ENCODE peak calls at places on chromosomes 3 and 15, in five cellular contexts. G, Y, U, E and S are unnamed samples. For H3K4me1, the result is how much of the 10 kb centered on the place peaks cover.

GRCh38 chr15:77162872-77163633 is 92.1 kb upstream of the TSPAN3 start:
- ATAC-seq in G (no peak), Y (no peak), U (no peak), E (no peak), S (no peak)

GRCh38 chr3:156867174-156867573 is 41.0 kb downstream of the LEKR1 start:
- ATAC-seq in G (no peak), Y (no peak), U (no peak), E (no peak), S (no peak)

GRCh38 chr15:64825081-64825430 is 391 bp downstream of the PIF1 start:
- ATAC-seq in G (peak), Y (peak), U (peak), E (peak), S (peak)

GRCh38 chr15:22850055-22850454 is 11.6 kb downstream of the NIPA2 start:
- ATAC-seq in G (no peak), Y (no peak), U (no peak), E (no peak), S (no peak)

GRCh38 chr3:167084566-167084965 is 295.5 kb downstream of the ZBBX start:
- ATAC-seq in G (no peak), Y (no peak), U (no peak), E (no peak), S (no peak)

GRCh38 chr15:93047621-93048425 is 41.2 kb downstream of the RGMA start:
- ATAC-seq in G (no peak), Y (no peak), U (no peak), E (no peak), S (no peak)

GRCh38 chr3:32413845-32414526 is 22.3 kb downstream of the CMTM7 start:
- ATAC-seq in G (no peak), Y (no peak), U (no peak), E (peak), S (no peak)

GRCh38 chr15:101505610-101506337 is 16.3 kb upstream of the PCSK6 start:
- ATAC-seq in G (no peak), Y (no peak), U (no peak), E (no peak), S (no peak)

GRCh38 chr15:75177360-75178071 is 24.2 kb upstream of the C15orf39 start:
- ATAC-seq in G (peak), Y (no peak), U (peak), E (peak), S (no peak)

GRCh38 chr3:181757694-181758306 is 46.1 kb downstream of the SOX2 start:
- ATAC-seq in G (no peak), Y (no peak), U (no peak), E (no peak), S (no peak)

GRCh38 chr3:71185733-71186455 is 397.6 kb downstream of the FOXP1 start:
- ATAC-seq in G (no peak), Y (no peak), U (no peak), E (peak), S (no peak)

GRCh38 chr15:53840681-53841080 is 81.2 kb upstream of the WDR72 start:
- ATAC-seq in G (no peak), Y (no peak), U (no peak), E (no peak), S (no peak)

GRCh38 chr15:90031231-90031791 is 30.2 kb downstream of the ZNF710 start:
- ATAC-seq in G (peak), Y (no peak), U (no peak), E (no peak), S (no peak)

GRCh38 chr3:66488492-66488891 is 12.3 kb downstream of the LRIG1 start:
- ATAC-seq in G (no peak), Y (no peak), U (no peak), E (no peak), S (no peak)

GRCh38 chr3:64616953-64617352 is 70.8 kb downstream of the ADAMTS9 start:
- ATAC-seq in G (no peak), Y (no peak), U (no peak), E (no peak), S (peak)

GRCh38 chr3:163753033-163753432 is 1325.3 kb downstream of the SI start:
- ATAC-seq in G (no peak), Y (no peak), U (no peak), E (no peak), S (no peak)

GRCh38 chr3:128549283-128550112 is 56.5 kb upstream of the GATA2 start:
- ATAC-seq in G (peak), Y (no peak), U (no peak), E (peak), S (peak)

GRCh38 chr3:61669676-61670299 is 108.4 kb downstream of the PTPRG start:
- ATAC-seq in G (no peak), Y (no peak), U (no peak), E (no peak), S (no peak)

GRCh38 chr3:142098974-142099373 is 50.4 kb downstream of the TFDP2 start:
- ATAC-seq in G (no peak), Y (no peak), U (no peak), E (peak), S (no peak)

GRCh38 chr3:100682854-100683760 is 26.2 kb upstream of the TFG start:
- ATAC-seq in G (peak), Y (peak), U (peak), E (peak), S (no peak)

GRCh38 chr15:60941448-60941847 is 287.7 kb downstream of the RORA start:
- ATAC-seq in G (peak), Y (no peak), U (no peak), E (no peak), S (peak)

GRCh38 chr3:133444071-133444774 is 44.4 kb downstream of the BFSP2 start:
- ATAC-seq in G (no peak), Y (peak), U (no peak), E (no peak), S (no peak)

GRCh38 chr3:52483577-52484495 is 11.3 kb upstream of the STAB1 start:
- ATAC-seq in G (peak), Y (no peak), U (peak), E (no peak), S (peak)

GRCh38 chr15:79954659-79955058 is 16.3 kb downstream of the BCL2A1 start:
- ATAC-seq in G (peak), Y (no peak), U (no peak), E (peak), S (no peak)

DNA sequence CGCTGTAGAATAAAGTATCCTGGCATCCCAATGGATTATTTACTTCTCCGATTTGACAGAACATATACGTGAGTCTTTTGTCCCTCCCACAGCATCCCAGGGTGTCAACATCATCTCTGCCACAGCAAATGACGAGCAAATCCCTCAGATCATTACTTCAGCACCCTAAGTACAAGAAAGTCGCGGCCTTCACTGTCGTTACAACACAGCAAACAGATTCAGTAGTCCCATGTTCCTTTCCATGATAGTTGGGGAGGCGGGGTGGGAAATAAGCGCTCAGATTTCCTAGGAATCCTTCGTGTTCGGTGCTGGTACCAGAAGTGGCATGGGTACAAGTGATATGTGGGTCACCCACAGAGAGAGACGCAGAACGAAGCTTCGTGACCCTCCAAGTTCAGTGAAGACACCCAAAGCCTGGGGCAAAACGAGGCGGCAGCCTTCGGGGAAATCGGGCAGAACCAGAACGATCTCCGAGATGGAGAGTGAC is 741 bp downstream of the TTBK2 start:
- ATAC-seq in G (peak), Y (no peak), U (peak), E (peak), S (no peak)
- H3K4me1 ChIP-seq in G (under half), Y (under half), U (under half), E (under half), S (under half)

GRCh38 chr3:46974421-46975227 is 1.9 kb downstream of the CCDC12 start:
- ATAC-seq in G (no peak), Y (no peak), U (no peak), E (no peak), S (no peak)

GRCh38 chr3:46978985-46979944 is at the start of gene NBEAL2:
- ATAC-seq in G (peak), Y (peak), U (peak), E (peak), S (peak)

GRCh38 chr3:46978381-46978780 is 1.1 kb upstream of the NBEAL2 start:
- ATAC-seq in G (no peak), Y (no peak), U (no peak), E (no peak), S (no peak)

GRCh38 chr3:46977811-46978195 is 1.3 kb upstream of the CCDC12 start:
- ATAC-seq in G (no peak), Y (no peak), U (no peak), E (no peak), S (no peak)

GRCh38 chr3:46976326-46977190 is at the start of gene CCDC12:
- ATAC-seq in G (peak), Y (peak), U (peak), E (peak), S (peak)
- TF ChIP-seq POLR2AphosphoS5 in G (peak), Y (peak), U (peak), E (peak), S (peak)

GRCh38 chr15:52485290-52485689 is 43.4 kb downstream of the MYO5A start:
- ATAC-seq in G (no peak), Y (no peak), U (no peak), E (no peak), S (no peak)
- H3K4me1 ChIP-seq in G (under half), Y (under half), U (under half), E (under half), S (under half)

GRCh38 chr3:139530717-139531116 is 8.8 kb downstream of the RBP1 start:
- ATAC-seq in G (no peak), Y (no peak), U (no peak), E (no peak), S (no peak)

GRCh38 chr3:139534992-139535879 is 4.3 kb downstream of the RBP1 start:
- ATAC-seq in G (peak), Y (no peak), U (peak), E (peak), S (peak)

GRCh38 chr3:139532996-139533395 is 6.5 kb downstream of the RBP1 start:
- ATAC-seq in G (no peak), Y (no peak), U (peak), E (no peak), S (no peak)

GRCh38 chr3:139534444-139534812 is 5.1 kb downstream of the RBP1 start:
- ATAC-seq in G (peak), Y (peak), U (no peak), E (no peak), S (peak)

DNA sequence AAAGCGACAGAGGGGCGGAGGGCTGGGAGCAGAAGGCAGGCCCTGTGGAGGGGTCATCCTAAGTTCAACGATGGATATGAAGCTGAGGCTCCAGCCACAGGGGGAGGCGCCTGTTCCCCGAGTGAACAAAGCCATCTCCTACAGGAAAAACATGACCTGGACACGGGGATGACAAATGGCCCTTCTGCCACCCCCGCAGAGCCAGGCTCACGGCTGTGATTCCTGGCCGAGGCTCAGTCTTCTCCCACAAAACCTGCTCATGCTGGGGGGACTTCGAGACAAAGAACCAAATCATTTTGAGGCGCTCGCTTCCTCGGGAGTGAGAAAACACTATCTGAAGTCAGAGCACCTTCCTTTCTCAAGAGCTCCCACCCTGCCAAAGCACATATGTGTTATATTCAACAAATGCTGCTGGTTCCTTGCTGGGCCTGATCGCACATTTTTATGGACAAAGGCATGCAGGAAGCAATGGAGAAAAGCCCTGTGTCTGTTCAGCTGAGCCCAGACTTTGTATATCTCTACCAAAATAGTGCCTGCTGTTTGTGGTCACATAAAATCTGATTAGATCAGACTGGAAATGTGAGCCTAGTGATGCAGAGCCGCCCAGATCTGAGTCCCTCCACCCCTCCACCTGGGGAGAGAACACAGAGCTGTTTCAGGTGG is 5.6 kb downstream of the RBP1 start:
- ATAC-seq in G (no peak), Y (peak), U (no peak), E (peak), S (no peak)
- TF ChIP-seq POLR2AphosphoS5 in G (no peak), Y (peak), U (no peak), E (no peak), S (no peak)